ENCODE peak calls at places on chromosomes 5 and 9, in eight cellular contexts. N is kidney tubule cell, S is endodermal cell, M is GM23248, W is HT-29, A is Calu3, X is ACHN, R is uterus. L is an unnamed sample.

GRCh38 chr5:20105915-20106314 is 117.9 kb upstream of the CDH18 start:
- DNase-seq in N (no peak), S (no peak), M (no peak), W (no peak), A (no peak), X (no peak), R (no peak), L (no peak)

GRCh38 chr5:151286246-151286645 is 17.3 kb downstream of the SLC36A3 start:
- DNase-seq in N (peak), S (no peak), M (no peak), W (no peak), A (no peak), X (no peak), R (no peak), L (no peak)

GRCh38 chr5:139869042-139869790 is 73.6 kb downstream of the PSD2 start:
- DNase-seq in N (no peak), S (no peak), M (no peak), W (no peak), A (no peak), X (no peak), R (no peak), L (no peak)

GRCh38 chr5:55850839-55851674 is at the start of gene IL31RA:
- DNase-seq in N (peak), S (no peak), M (peak), W (no peak), A (peak), X (peak), R (no peak), L (no peak)

GRCh38 chr5:138553437-138554095 is 10.5 kb upstream of the ETF1 start:
- DNase-seq in N (no peak), S (no peak), M (no peak), W (no peak), A (no peak), X (no peak), R (no peak), L (no peak)

GRCh38 chr5:143693691-143694252 is 118.2 kb upstream of the HMHB1 start:
- DNase-seq in N (no peak), S (no peak), M (no peak), W (no peak), A (no peak), X (no peak), R (no peak), L (no peak)

GRCh38 chr9:88808019-88808656 is 183.1 kb upstream of the S1PR3 start:
- DNase-seq in N (no peak), S (peak), M (peak), W (no peak), A (no peak), X (no peak), R (no peak), L (peak)

GRCh38 chr9:69276775-69277174 is 48.2 kb upstream of the ENTREP1 start:
- DNase-seq in N (no peak), S (no peak), M (no peak), W (no peak), A (no peak), X (no peak), R (peak), L (no peak)

GRCh38 chr5:167294861-167295685 is 996.4 kb upstream of the WWC1 start:
- DNase-seq in N (peak), S (no peak), M (peak), W (peak), A (peak), X (peak), R (no peak), L (no peak)

GRCh38 chr9:118059520-118060278 is 355.5 kb downstream of the TLR4 start:
- DNase-seq in N (peak), S (peak), M (peak), W (peak), A (no peak), X (peak), R (no peak), L (peak)

GRCh38 chr9:16553869-16554540 is 316.5 kb downstream of the BNC2 start:
- DNase-seq in N (no peak), S (no peak), M (no peak), W (no peak), A (no peak), X (no peak), R (no peak), L (no peak)

GRCh38 chr9:20508242-20508641 is 114.1 kb downstream of the MLLT3 start:
- DNase-seq in N (no peak), S (no peak), M (no peak), W (no peak), A (no peak), X (no peak), R (no peak), L (no peak)

GRCh38 chr5:155024015-155024414 is 10.5 kb downstream of the KIF4B start:
- DNase-seq in N (peak), S (peak), M (peak), W (no peak), A (no peak), X (no peak), R (no peak), L (no peak)

GRCh38 chr5:69083412-69083811 is 10.4 kb upstream of the SLC30A5 start:
- DNase-seq in N (peak), S (peak), M (peak), W (peak), A (peak), X (peak), R (no peak), L (peak)

GRCh38 chr9:89247431-89248370 is 63.3 kb upstream of the CKS2 start:
- DNase-seq in N (peak), S (peak), M (no peak), W (no peak), A (no peak), X (no peak), R (no peak), L (peak)

GRCh38 chr9:114580609-114581193 is 6.9 kb upstream of the ATP6V1G1 start:
- DNase-seq in N (no peak), S (no peak), M (no peak), W (peak), A (no peak), X (no peak), R (no peak), L (no peak)